ENCODE peak calls at places on chromosomes 5 and 9, in ten cellular contexts. B, D, R, I, A, O, Z, P, K and F are unnamed samples.

GRCh38 chr5:82178378-82178777 is 99.8 kb downstream of the RPS23 start:
- DNase-seq in A (no peak), B (no peak), R (no peak), I (no peak), K (no peak), D (no peak), P (no peak), Z (no peak), O (no peak), F (no peak)

GRCh38 chr5:173625686-173626500 is 9.4 kb upstream of the BOD1 start:
- DNase-seq in O (no peak), Z (no peak), K (peak), A (no peak), I (no peak), B (no peak), P (no peak), D (peak), R (no peak), F (no peak)

GRCh38 chr5:1412621-1413020 is 32.6 kb downstream of the SLC6A3 start:
- DNase-seq in O (no peak), Z (no peak), D (no peak), B (no peak), P (peak), R (no peak), K (no peak), A (no peak), I (no peak), F (no peak)

GRCh38 chr5:78433972-78434371 is 73.6 kb downstream of the SCAMP1 start:
- DNase-seq in K (no peak), A (no peak), Z (no peak), D (no peak), O (no peak), P (no peak), B (no peak), R (no peak), I (no peak), F (no peak)

GRCh38 chr5:143985832-143986485 is 174.0 kb downstream of the HMHB1 start:
- DNase-seq in I (peak), Z (no peak), A (peak), K (no peak), D (peak), B (no peak), P (no peak), R (no peak), O (no peak), F (no peak)

GRCh38 chr5:25604682-25605081 is 959.9 kb upstream of the CDH10 start:
- DNase-seq in A (no peak), B (no peak), O (no peak), R (no peak), D (no peak), K (no peak), P (no peak), I (no peak), Z (no peak), F (no peak)

GRCh38 chr9:101711330-101711941 is 27.0 kb downstream of the GRIN3A start:
- DNase-seq in O (no peak), A (peak), Z (no peak), R (no peak), I (no peak), D (peak), B (no peak), K (peak), P (no peak), F (peak)

GRCh38 chr9:129702563-129702962 is 37.1 kb downstream of the PRRX2 start:
- DNase-seq in K (no peak), O (peak), A (peak), Z (no peak), R (no peak), I (peak), P (peak), D (peak), B (no peak), F (no peak)

GRCh38 chr9:89815903-89816573 is 211.2 kb downstream of the GADD45G start:
- DNase-seq in A (no peak), P (no peak), Z (no peak), K (peak), I (no peak), R (no peak), O (peak), D (peak), B (peak), F (no peak)

GRCh38 chr5:131171276-131171815 is 602 bp downstream of the LYRM7 start:
- DNase-seq in B (peak), O (no peak), A (no peak), R (no peak), I (peak), Z (no peak), K (no peak), P (no peak), D (peak), F (peak)

GRCh38 chr9:22817181-22817580 is 370.6 kb downstream of the DMRTA1 start:
- DNase-seq in Z (no peak), R (no peak), K (no peak), O (no peak), B (no peak), D (no peak), A (peak), I (no peak), P (no peak), F (no peak)

GRCh38 chr5:58828145-58828544 is 245.3 kb downstream of the RAB3C start:
- DNase-seq in O (no peak), A (no peak), I (no peak), R (no peak), Z (no peak), B (no peak), K (no peak), D (peak), P (no peak), F (no peak)

GRCh38 chr5:13866792-13867191 is 77.7 kb downstream of the DNAH5 start:
- DNase-seq in B (peak), R (no peak), P (no peak), Z (no peak), A (peak), D (no peak), O (no peak), I (peak), K (peak), F (peak)

GRCh38 chr5:135979510-135979909 is 24.7 kb upstream of the LECT2 start:
- DNase-seq in K (no peak), B (no peak), A (peak), I (no peak), D (no peak), Z (no peak), P (no peak), O (no peak), R (no peak), F (no peak)

GRCh38 chr5:132905938-132906337 is 32.5 kb downstream of the LEAP2 start:
- DNase-seq in B (no peak), A (peak), I (peak), K (no peak), Z (no peak), O (no peak), P (no peak), R (no peak), D (peak), F (no peak)

GRCh38 chr5:14715481-14715880 is 51.0 kb downstream of the OTULIN start:
- DNase-seq in D (no peak), P (no peak), R (no peak), O (no peak), A (no peak), K (no peak), Z (no peak), B (no peak), I (peak), F (no peak)

GRCh38 chr9:34957492-34958410 is at the start of gene PHF24:
- DNase-seq in B (no peak), I (no peak), P (no peak), O (no peak), Z (no peak), K (peak), A (peak), D (peak), R (no peak), F (no peak)

GRCh38 chr9:96137666-96138429 is 164.1 kb downstream of the HSD17B3 start:
- DNase-seq in B (no peak), R (no peak), A (no peak), D (no peak), P (no peak), K (peak), Z (no peak), O (no peak), I (no peak), F (no peak)

GRCh38 chr9:132026932-132027585 is 52.6 kb downstream of the MED27 start:
- DNase-seq in I (peak), D (peak), O (no peak), K (no peak), A (peak), P (no peak), Z (no peak), B (no peak), R (no peak), F (no peak)

GRCh38 chr5:69099302-69099701 is 5.5 kb downstream of the SLC30A5 start:
- DNase-seq in O (no peak), K (no peak), D (no peak), P (no peak), R (no peak), A (no peak), Z (no peak), B (no peak), I (no peak), F (no peak)

GRCh38 chr5:82297711-82298110 is 19.6 kb upstream of the RPS23 start:
- DNase-seq in P (no peak), R (no peak), I (no peak), A (no peak), D (no peak), B (no peak), Z (no peak), K (no peak), O (no peak), F (no peak)

GRCh38 chr5:180160822-180161221 is 48.2 kb downstream of the RASGEF1C start:
- DNase-seq in O (no peak), P (no peak), B (no peak), R (no peak), I (no peak), A (no peak), K (no peak), Z (no peak), D (no peak), F (no peak)

GRCh38 chr9:127854169-127854833 is at the start of gene ENG:
- DNase-seq in Z (no peak), K (no peak), P (peak), I (peak), B (no peak), R (no peak), D (peak), A (peak), O (peak), F (no peak)

GRCh38 chr5:108193021-108193795 is 188.7 kb downstream of the FBXL17 start:
- DNase-seq in B (no peak), I (peak), A (peak), P (no peak), D (no peak), O (no peak), Z (no peak), R (no peak), K (no peak), F (no peak)

GRCh38 chr9:99075246-99075912 is 29.5 kb upstream of the TGFBR1 start:
- DNase-seq in P (no peak), B (no peak), A (peak), K (no peak), I (no peak), O (no peak), Z (no peak), R (no peak), D (no peak), F (no peak)

GRCh38 chr5:142960309-142960696 is 190.1 kb downstream of the ARHGAP26 start:
- DNase-seq in A (no peak), O (no peak), R (no peak), B (no peak), D (no peak), Z (no peak), K (no peak), I (peak), P (no peak), F (no peak)

GRCh38 chr9:123339666-123340414 is 16.2 kb upstream of the CRB2 start:
- DNase-seq in B (peak), A (no peak), I (peak), D (no peak), P (no peak), R (no peak), K (no peak), O (no peak), Z (no peak), F (peak)

GRCh38 chr5:761854-762685 is 22.5 kb downstream of the ZDHHC11B start:
- DNase-seq in P (no peak), K (peak), R (no peak), A (no peak), O (peak), I (peak), Z (peak), D (no peak), B (peak), F (peak)

GRCh38 chr5:74594172-74595040 is 46.1 kb downstream of the ENC1 start:
- DNase-seq in O (no peak), R (no peak), D (peak), B (no peak), Z (no peak), K (no peak), P (no peak), I (no peak), A (no peak), F (no peak)

GRCh38 chr9:22170162-22170932 is 161.2 kb upstream of the CDKN2B start:
- DNase-seq in B (no peak), A (no peak), R (no peak), D (peak), I (peak), O (no peak), K (no peak), P (no peak), Z (no peak), F (no peak)

GRCh38 chr5:134515801-134516200 is 9.7 kb upstream of the JADE2 start:
- DNase-seq in P (no peak), D (peak), I (no peak), B (no peak), Z (no peak), A (no peak), O (no peak), R (no peak), K (no peak), F (no peak)

GRCh38 chr9:77516781-77517180 is 131.3 kb downstream of the GNA14 start:
- DNase-seq in D (no peak), A (no peak), I (no peak), Z (no peak), P (no peak), K (no peak), O (no peak), R (no peak), B (no peak), F (no peak)

GRCh38 chr5:109656829-109657228 is 32.9 kb upstream of the MAN2A1 start:
- DNase-seq in D (peak), O (peak), P (peak), B (peak), R (peak), I (peak), K (no peak), A (peak), Z (no peak), F (peak)

GRCh38 chr5:130102995-130103394 is 198.7 kb downstream of the CHSY3 start:
- DNase-seq in B (no peak), P (no peak), D (peak), R (no peak), Z (no peak), K (no peak), A (no peak), I (no peak), O (no peak), F (no peak)

GRCh38 chr5:135326296-135327240 is 72.5 kb downstream of the MACROH2A1 start:
- DNase-seq in O (peak), Z (no peak), B (no peak), R (no peak), A (no peak), I (no peak), D (no peak), P (no peak), K (no peak), F (no peak)

GRCh38 chr9:126376311-126376902 is 49.8 kb downstream of the MVB12B start:
- DNase-seq in P (no peak), A (no peak), I (no peak), O (no peak), R (no peak), B (no peak), K (no peak), Z (peak), D (peak), F (no peak)

GRCh38 chr9:111740739-111741138 is 54.0 kb downstream of the SHOC1 start:
- DNase-seq in K (no peak), P (no peak), Z (no peak), D (no peak), A (no peak), I (no peak), B (no peak), O (no peak), R (no peak), F (no peak)

GRCh38 chr9:131695366-131696162 is 44.3 kb downstream of the RAPGEF1 start:
- DNase-seq in B (no peak), A (no peak), I (no peak), R (no peak), D (no peak), K (no peak), O (no peak), Z (no peak), P (no peak), F (no peak)